ENCODE peak calls at places on chromosomes 7 and 10, in seven cellular contexts. N, O, R, V, M, D and J are unnamed samples.
A peak's percentile ranks its signal among the peaks of the same experiment; 100 is the strongest.

GRCh38 chr7:33423646-33424020 is 294.3 kb downstream of the BBS9 start:
- DNase-seq in N (peak; percentile 67), O (no peak), R (no peak), V (no peak), M (no peak), D (peak; percentile 24), J (peak; percentile 4)

GRCh38 chr7:66921396-66921917 is 432 bp downstream of the TMEM248 start:
- DNase-seq in N (peak; percentile 63), O (no peak), R (peak; percentile 73), V (peak; percentile 90), M (peak; percentile 23), D (no peak), J (no peak)

GRCh38 chr10:46064269-46064817 is 18.3 kb upstream of the MSMB start:
- DNase-seq in N (no peak), O (no peak), R (no peak), V (no peak), M (no peak), D (no peak), J (no peak)

GRCh38 chr10:121610798-121611325 is 12.6 kb upstream of the FGFR2 start:
- DNase-seq in N (no peak), O (no peak), R (no peak), V (peak; percentile 11), M (no peak), D (no peak), J (no peak)

GRCh38 chr10:96585726-96586418 is 940 bp downstream of the TM9SF3 start:
- DNase-seq in N (no peak), O (no peak), R (no peak), V (no peak), M (peak; percentile 78), D (no peak), J (no peak)

GRCh38 chr7:34190299-34190698 is 285.0 kb downstream of the BMPER start:
- DNase-seq in N (no peak), O (no peak), R (no peak), V (no peak), M (no peak), D (no peak), J (no peak)

GRCh38 chr10:30387646-30388243 is 38.7 kb upstream of the MTPAP start:
- DNase-seq in N (no peak), O (no peak), R (no peak), V (no peak), M (no peak), D (no peak), J (no peak)

GRCh38 chr10:46050956-46051355 is 4.9 kb upstream of the MSMB start:
- DNase-seq in N (no peak), O (no peak), R (no peak), V (no peak), M (no peak), D (no peak), J (no peak)

GRCh38 chr7:12684733-12685132 is 2.7 kb upstream of the ARL4A start:
- DNase-seq in N (no peak), O (no peak), R (no peak), V (no peak), M (no peak), D (no peak), J (no peak)

GRCh38 chr10:33005322-33006282 is 47.6 kb upstream of the ITGB1 start:
- DNase-seq in N (peak; percentile 73), O (peak; percentile 88), R (peak; percentile 77), V (peak; percentile 85), M (peak; percentile 82), D (no peak), J (peak; percentile 88)

GRCh38 chr7:8881916-8882315 is 448.5 kb downstream of the NXPH1 start:
- DNase-seq in N (no peak), O (no peak), R (no peak), V (no peak), M (no peak), D (no peak), J (no peak)

GRCh38 chr7:137985253-137985896 is 16.5 kb downstream of the CREB3L2 start:
- DNase-seq in N (no peak), O (no peak), R (no peak), V (no peak), M (peak; percentile 48), D (peak; percentile 69), J (no peak)

GRCh38 chr10:23864631-23865147 is 344.2 kb upstream of the KIAA1217 start:
- DNase-seq in N (no peak), O (no peak), R (no peak), V (no peak), M (no peak), D (no peak), J (no peak)

GRCh38 chr7:50729962-50730361 is 52.7 kb downstream of the GRB10 start:
- DNase-seq in N (no peak), O (no peak), R (no peak), V (no peak), M (no peak), D (no peak), J (no peak)

GRCh38 chr7:131327049-131327625 is 539 bp upstream of the MKLN1 start:
- DNase-seq in N (no peak), O (no peak), R (no peak), V (no peak), M (peak; percentile 50), D (no peak), J (peak; percentile 64)

DNA sequence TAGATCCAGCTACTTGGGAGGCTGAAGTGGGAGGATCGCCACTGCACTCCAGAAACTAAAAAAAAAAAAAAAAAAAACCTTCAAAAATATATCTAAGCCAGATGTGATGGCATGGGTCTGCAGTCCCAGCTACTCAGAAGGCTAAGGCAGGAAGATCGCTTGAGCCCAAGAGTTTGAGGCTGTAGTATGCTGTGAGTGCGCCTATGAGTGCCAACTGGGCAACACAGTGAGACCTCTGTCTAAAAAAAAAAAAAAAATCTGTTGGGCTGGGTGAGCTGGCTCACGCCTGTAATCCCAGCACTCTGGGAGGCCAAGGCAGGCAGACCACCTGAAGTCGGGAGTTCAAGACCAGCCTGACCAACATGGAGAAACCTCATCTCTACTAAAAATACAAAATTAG is 2.8 kb upstream of the CHCHD1 start:
- DNase-seq in N (no peak), O (no peak), R (no peak), V (no peak), M (no peak), D (no peak), J (no peak)
- H3K36me3 ChIP-seq in N (peaks cover 45% of the 10 kb centered on the region), O (peaks cover 27% of the 10 kb centered on the region), R (peaks cover 54% of the 10 kb centered on the region), V (peaks cover 58% of the 10 kb centered on the region), M (no peaks in the 10 kb centered on the region), D (peaks cover 7% of the 10 kb centered on the region), J (peaks cover 9% of the 10 kb centered on the region)

DNA sequence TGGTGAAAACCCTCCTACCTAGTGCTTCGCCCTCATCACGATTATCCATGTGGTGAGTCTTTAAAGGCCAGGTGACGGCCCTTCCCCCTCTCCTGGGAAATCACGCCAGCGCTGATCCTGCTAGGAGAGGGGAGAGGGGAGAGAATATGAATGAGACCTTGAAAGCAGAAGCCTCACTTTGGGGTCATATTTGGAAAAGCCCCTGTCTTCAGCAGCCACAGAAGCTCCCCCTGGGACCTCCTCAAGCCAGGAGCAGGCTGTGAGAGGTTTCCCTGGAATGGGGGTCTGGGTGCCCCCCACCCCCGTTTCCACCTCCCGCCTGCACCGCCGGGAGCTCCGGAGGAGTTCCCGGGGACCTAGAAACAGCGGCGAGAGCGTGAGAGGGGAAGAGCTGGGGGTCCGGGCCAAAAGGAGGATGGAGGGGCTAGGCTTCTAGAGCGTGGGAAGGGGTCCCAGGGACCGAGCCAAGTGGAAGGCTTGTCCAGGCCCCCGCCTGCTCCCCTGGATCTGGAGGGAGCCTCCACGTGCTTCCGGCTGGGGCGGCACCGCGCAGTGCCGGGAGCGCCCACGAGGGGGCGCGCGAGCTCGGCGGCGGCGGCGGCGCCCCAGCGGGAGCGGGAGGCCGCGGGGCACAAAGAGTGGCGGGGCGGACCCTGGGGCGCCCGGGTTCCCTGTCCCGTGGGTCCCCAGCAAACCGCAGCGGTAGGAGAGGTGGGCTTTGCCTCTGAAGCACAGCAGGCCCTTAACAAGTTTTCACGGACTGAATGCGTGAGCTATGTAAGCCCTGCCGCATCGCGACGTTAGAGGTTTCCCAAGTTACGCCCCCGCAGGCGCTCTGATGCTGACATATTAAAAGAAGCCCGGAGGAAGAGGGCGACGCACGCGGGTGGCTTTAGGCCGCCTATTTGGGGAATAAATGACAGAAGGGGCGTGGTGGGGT is 104.3 kb upstream of the LRRC4 start:
- DNase-seq in N (peak; percentile 85), O (no peak), R (peak; percentile 59), V (peak; percentile 91), M (peak; percentile 43), D (no peak), J (no peak)
- TF ChIP-seq POLR2AphosphoS5 in N (no peak), O (no peak), R (no peak), V (peak; percentile 38), M (no peak), D (no peak), J (no peak)

DNA sequence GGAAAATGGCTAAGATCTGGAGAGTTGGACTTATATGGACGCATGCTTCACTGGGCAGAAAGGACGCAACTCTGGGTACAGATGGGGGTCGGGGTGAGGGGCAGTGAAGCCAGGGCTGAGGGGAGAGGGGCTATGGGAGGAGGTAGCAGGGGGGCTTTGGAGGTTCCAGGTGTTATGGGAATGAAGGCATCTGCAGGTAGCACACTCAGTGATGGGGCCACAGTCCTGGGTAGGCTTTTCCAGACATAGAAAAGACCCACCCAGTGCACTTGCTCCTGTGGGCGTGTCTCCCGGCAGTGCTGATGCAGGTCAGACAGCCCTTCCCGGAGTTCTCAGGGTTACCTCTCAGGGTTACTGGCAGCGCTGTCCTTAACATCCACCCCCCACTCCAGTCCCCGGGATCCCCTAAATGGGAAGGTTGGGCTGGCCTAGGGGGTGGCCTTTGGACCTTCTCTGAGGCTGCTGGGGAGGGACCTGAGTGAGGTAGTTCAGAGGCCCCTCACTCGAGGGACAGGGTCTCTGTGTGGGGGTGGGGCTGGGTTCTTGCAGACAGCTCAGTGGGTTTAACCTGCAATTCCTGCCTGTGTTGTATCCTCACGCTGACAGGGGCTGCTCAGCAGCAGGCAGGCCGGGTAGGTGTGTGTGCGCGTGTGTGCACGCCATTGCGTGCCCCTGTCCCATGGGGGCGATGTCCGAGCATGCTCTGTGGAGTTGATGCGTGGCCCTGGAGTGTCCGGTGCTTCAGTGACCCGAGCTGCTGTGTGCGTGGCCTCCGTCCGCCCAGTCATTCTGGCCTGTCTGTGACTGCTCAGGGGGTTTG is 6.2 kb downstream of the ZYX start:
- DNase-seq in N (peak; percentile 62), O (no peak), R (no peak), V (no peak), M (no peak), D (no peak), J (no peak)
- TF ChIP-seq CTCF in N (no peak), O (no peak), R (no peak), V (no peak), M (no peak), D (peak; percentile 3), J (no peak)

GRCh38 chr10:5741276-5741675 is 56.6 kb downstream of the TASOR2 start:
- DNase-seq in N (no peak), O (no peak), R (no peak), V (no peak), M (no peak), D (no peak), J (no peak)
- H3K36me3 ChIP-seq in N (peaks cover 52% of the 10 kb centered on the region), O (peaks cover 17% of the 10 kb centered on the region), R (peaks cover 78% of the 10 kb centered on the region), V (peaks cover 94% of the 10 kb centered on the region), M (no peaks in the 10 kb centered on the region), D (peaks cover 23% of the 10 kb centered on the region), J (peaks cover 20% of the 10 kb centered on the region)

GRCh38 chr7:75969182-75969581 is 25.2 kb downstream of the TMEM120A start:
- DNase-seq in N (no peak), O (peak; percentile 82), R (no peak), V (peak; percentile 59), M (no peak), D (no peak), J (no peak)
- TF ChIP-seq POLR2AphosphoS5 in N (no peak), O (peak; percentile 33), R (peak; percentile 39), V (no peak), M (peak; percentile 45), D (no peak), J (no peak)

GRCh38 chr7:26562841-26563240 is 271.2 kb downstream of the SNX10 start:
- DNase-seq in N (no peak), O (no peak), R (no peak), V (no peak), M (no peak), D (no peak), J (no peak)
- TF ChIP-seq CTCF in N (peak; percentile 23), O (no peak), R (no peak), V (no peak), M (no peak), D (peak; percentile 7), J (peak; percentile 31)

GRCh38 chr7:108440613-108441012 is 15.6 kb downstream of the NRCAM start:
- DNase-seq in N (no peak), O (no peak), R (no peak), V (no peak), M (no peak), D (no peak), J (no peak)
- H3K36me3 ChIP-seq in N (no peaks in the 10 kb centered on the region), O (no peaks in the 10 kb centered on the region), R (no peaks in the 10 kb centered on the region), V (no peaks in the 10 kb centered on the region), M (no peaks in the 10 kb centered on the region), D (no peaks in the 10 kb centered on the region), J (no peaks in the 10 kb centered on the region)